ENCODE peak calls at places on chromosomes 1 and 21, in eight cellular contexts. One of them, this sample, is unnamed.

GRCh38 chr1:107830546-107830945 is 134.4 kb downstream of the VAV3 start:
- DNase-seq in fibroblast of mammary gland: no peak
- DNase-seq in A673: no peak
- DNase-seq in mammary epithelial cell: no peak
- DNase-seq in CD8-positive, alpha-beta T cell: no peak
- DNase-seq in IMR-90: no peak
- DNase-seq in cardiac fibroblast: no peak
- DNase-seq in uterus: no peak
- DNase-seq in this sample: no peak

GRCh38 chr1:2202843-2203601 is 8.4 kb upstream of the FAAP20 start:
- DNase-seq in fibroblast of mammary gland: no peak
- DNase-seq in IMR-90: no peak
- DNase-seq in A673: no peak
- DNase-seq in CD8-positive, alpha-beta T cell: no peak
- DNase-seq in uterus: no peak
- DNase-seq in mammary epithelial cell: no peak
- DNase-seq in cardiac fibroblast: no peak
- DNase-seq in this sample: no peak

GRCh38 chr1:110190282-110190929 is 19.7 kb upstream of the KCNC4 start:
- DNase-seq in fibroblast of mammary gland: no peak
- DNase-seq in IMR-90: no peak
- DNase-seq in cardiac fibroblast: no peak
- DNase-seq in A673: peak
- DNase-seq in CD8-positive, alpha-beta T cell: no peak
- DNase-seq in uterus: no peak
- DNase-seq in mammary epithelial cell: no peak
- DNase-seq in this sample: no peak

GRCh38 chr21:45256912-45257672 is 30.6 kb downstream of the POFUT2 start:
- DNase-seq in CD8-positive, alpha-beta T cell: peak
- DNase-seq in IMR-90: no peak
- DNase-seq in cardiac fibroblast: no peak
- DNase-seq in mammary epithelial cell: no peak
- DNase-seq in uterus: no peak
- DNase-seq in A673: no peak
- DNase-seq in fibroblast of mammary gland: no peak
- DNase-seq in this sample: peak

GRCh38 chr1:178939328-178939727 is 68.5 kb upstream of the ANGPTL1 start:
- DNase-seq in uterus: no peak
- DNase-seq in cardiac fibroblast: no peak
- DNase-seq in IMR-90: no peak
- DNase-seq in CD8-positive, alpha-beta T cell: peak
- DNase-seq in A673: no peak
- DNase-seq in mammary epithelial cell: no peak
- DNase-seq in fibroblast of mammary gland: peak
- DNase-seq in this sample: no peak

GRCh38 chr1:100463809-100464424 is 74.0 kb upstream of the GPR88 start:
- DNase-seq in fibroblast of mammary gland: peak
- DNase-seq in A673: peak
- DNase-seq in cardiac fibroblast: peak
- DNase-seq in CD8-positive, alpha-beta T cell: no peak
- DNase-seq in mammary epithelial cell: peak
- DNase-seq in uterus: no peak
- DNase-seq in IMR-90: peak
- DNase-seq in this sample: peak

GRCh38 chr1:94258873-94259331 is 21.5 kb upstream of the ARHGAP29 start:
- DNase-seq in IMR-90: peak
- DNase-seq in mammary epithelial cell: peak
- DNase-seq in uterus: peak
- DNase-seq in CD8-positive, alpha-beta T cell: no peak
- DNase-seq in A673: no peak
- DNase-seq in fibroblast of mammary gland: peak
- DNase-seq in cardiac fibroblast: peak
- DNase-seq in this sample: peak

GRCh38 chr21:36994501-36995189 is 11.9 kb upstream of the RIPPLY3 start:
- DNase-seq in cardiac fibroblast: no peak
- DNase-seq in fibroblast of mammary gland: no peak
- DNase-seq in CD8-positive, alpha-beta T cell: no peak
- DNase-seq in mammary epithelial cell: no peak
- DNase-seq in uterus: no peak
- DNase-seq in IMR-90: no peak
- DNase-seq in A673: no peak
- DNase-seq in this sample: peak

GRCh38 chr1:36856126-36856525 is 178.2 kb downstream of the GRIK3 start:
- DNase-seq in IMR-90: no peak
- DNase-seq in fibroblast of mammary gland: no peak
- DNase-seq in CD8-positive, alpha-beta T cell: no peak
- DNase-seq in mammary epithelial cell: no peak
- DNase-seq in uterus: no peak
- DNase-seq in A673: no peak
- DNase-seq in cardiac fibroblast: no peak
- DNase-seq in this sample: no peak

GRCh38 chr1:240363315-240363714 is 248.6 kb downstream of the GREM2 start:
- DNase-seq in CD8-positive, alpha-beta T cell: no peak
- DNase-seq in uterus: no peak
- DNase-seq in IMR-90: no peak
- DNase-seq in mammary epithelial cell: no peak
- DNase-seq in A673: no peak
- DNase-seq in cardiac fibroblast: no peak
- DNase-seq in fibroblast of mammary gland: no peak
- DNase-seq in this sample: no peak

GRCh38 chr21:37341254-37341960 is 25.2 kb upstream of the DYRK1A start:
- DNase-seq in fibroblast of mammary gland: peak
- DNase-seq in cardiac fibroblast: no peak
- DNase-seq in IMR-90: peak
- DNase-seq in A673: peak
- DNase-seq in uterus: no peak
- DNase-seq in CD8-positive, alpha-beta T cell: no peak
- DNase-seq in mammary epithelial cell: peak
- DNase-seq in this sample: no peak

GRCh38 chr1:202088216-202088615 is 34.5 kb upstream of the GPR37L1 start:
- DNase-seq in uterus: no peak
- DNase-seq in cardiac fibroblast: no peak
- DNase-seq in IMR-90: no peak
- DNase-seq in CD8-positive, alpha-beta T cell: no peak
- DNase-seq in mammary epithelial cell: no peak
- DNase-seq in fibroblast of mammary gland: no peak
- DNase-seq in A673: no peak
- DNase-seq in this sample: no peak

GRCh38 chr1:1677718-1678580 is 14.6 kb downstream of the SLC35E2B start:
- DNase-seq in uterus: no peak
- DNase-seq in A673: no peak
- DNase-seq in mammary epithelial cell: no peak
- DNase-seq in CD8-positive, alpha-beta T cell: peak
- DNase-seq in fibroblast of mammary gland: no peak
- DNase-seq in cardiac fibroblast: no peak
- DNase-seq in IMR-90: no peak
- DNase-seq in this sample: no peak

GRCh38 chr1:156406229-156406628 is 37.2 kb downstream of the RHBG start:
- DNase-seq in uterus: no peak
- DNase-seq in A673: no peak
- DNase-seq in cardiac fibroblast: no peak
- DNase-seq in IMR-90: no peak
- DNase-seq in fibroblast of mammary gland: no peak
- DNase-seq in CD8-positive, alpha-beta T cell: no peak
- DNase-seq in mammary epithelial cell: no peak
- DNase-seq in this sample: no peak

GRCh38 chr1:168136709-168137514 is at the start of gene GPR161:
- DNase-seq in fibroblast of mammary gland: peak
- DNase-seq in cardiac fibroblast: peak
- DNase-seq in mammary epithelial cell: peak
- DNase-seq in A673: peak
- DNase-seq in IMR-90: peak
- DNase-seq in uterus: peak
- DNase-seq in CD8-positive, alpha-beta T cell: no peak
- DNase-seq in this sample: peak

GRCh38 chr1:212667223-212668139 is 32.2 kb downstream of the BATF3 start:
- DNase-seq in mammary epithelial cell: peak
- DNase-seq in fibroblast of mammary gland: peak
- DNase-seq in A673: peak
- DNase-seq in CD8-positive, alpha-beta T cell: peak
- DNase-seq in cardiac fibroblast: peak
- DNase-seq in uterus: peak
- DNase-seq in IMR-90: peak
- DNase-seq in this sample: peak

GRCh38 chr1:215777370-215777925 is 210.3 kb downstream of the KCTD3 start:
- DNase-seq in mammary epithelial cell: peak
- DNase-seq in uterus: no peak
- DNase-seq in IMR-90: peak
- DNase-seq in CD8-positive, alpha-beta T cell: no peak
- DNase-seq in fibroblast of mammary gland: peak
- DNase-seq in cardiac fibroblast: peak
- DNase-seq in A673: no peak
- DNase-seq in this sample: no peak

DNA sequence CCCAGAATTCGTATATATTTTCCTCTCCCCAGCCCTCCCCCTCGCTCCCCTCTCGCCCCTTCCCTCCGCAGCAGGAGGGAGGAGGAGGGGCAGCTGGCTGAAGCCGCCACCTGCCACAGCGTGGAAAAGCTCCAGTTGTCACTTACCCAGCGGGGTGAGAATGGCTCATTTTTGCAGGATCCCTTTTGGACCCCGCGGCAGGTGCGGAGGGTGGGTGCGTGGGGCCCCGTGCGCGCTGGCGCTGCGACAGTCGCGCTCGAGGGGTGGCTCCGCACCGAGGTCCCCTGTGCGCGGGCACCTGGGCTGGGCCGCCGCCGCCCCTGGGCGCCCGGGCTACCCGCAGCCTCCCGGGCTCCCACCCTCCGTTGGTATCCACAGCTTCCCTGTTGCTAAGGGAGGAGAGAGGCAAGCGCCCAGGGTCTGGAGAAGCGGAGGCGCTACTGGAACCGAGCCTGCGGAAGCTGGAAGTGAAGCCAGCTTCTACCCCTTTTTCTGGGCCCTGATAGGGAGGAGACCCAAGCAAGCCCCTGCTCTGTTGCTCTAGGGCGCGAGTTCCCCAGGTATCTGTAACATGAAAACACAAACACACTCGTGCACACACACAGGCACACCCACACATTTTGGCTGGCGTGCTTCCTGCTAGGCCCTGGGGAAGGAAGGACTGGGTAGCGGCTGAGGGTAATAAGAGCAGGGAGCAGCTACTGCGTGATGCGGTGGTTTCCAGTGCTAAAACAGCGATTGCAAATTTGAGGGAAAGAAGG is at the start of gene ERICH3:
- DNase-seq in uterus: no peak
- DNase-seq in mammary epithelial cell: peak
- DNase-seq in fibroblast of mammary gland: peak
- DNase-seq in CD8-positive, alpha-beta T cell: no peak
- DNase-seq in IMR-90: no peak
- DNase-seq in A673: peak
- DNase-seq in cardiac fibroblast: peak
- DNase-seq in this sample: no peak
- H3K4me3 ChIP-seq in uterus: peak
- H3K4me3 ChIP-seq in mammary epithelial cell: no peak
- H3K4me3 ChIP-seq in fibroblast of mammary gland: peak
- H3K4me3 ChIP-seq in CD8-positive, alpha-beta T cell: no peak
- H3K4me3 ChIP-seq in IMR-90: peak
- H3K4me3 ChIP-seq in A673: peak
- H3K4me3 ChIP-seq in cardiac fibroblast: no peak
- H3K4me3 ChIP-seq in this sample: peak

GRCh38 chr1:146032613-146033219 is 11.2 kb upstream of the HJV start:
- DNase-seq in A673: peak
- DNase-seq in mammary epithelial cell: peak
- DNase-seq in cardiac fibroblast: peak
- DNase-seq in uterus: no peak
- DNase-seq in fibroblast of mammary gland: peak
- DNase-seq in CD8-positive, alpha-beta T cell: no peak
- DNase-seq in IMR-90: peak
- DNase-seq in this sample: peak
- TF ChIP-seq CTCF in A673: peak
- TF ChIP-seq CTCF in mammary epithelial cell: peak
- TF ChIP-seq CTCF in cardiac fibroblast: peak
- TF ChIP-seq CTCF in uterus: peak
- TF ChIP-seq CTCF in fibroblast of mammary gland: peak
- TF ChIP-seq CTCF in CD8-positive, alpha-beta T cell: peak
- TF ChIP-seq CTCF in IMR-90: peak
- TF ChIP-seq CTCF in this sample: peak

GRCh38 chr1:15152318-15153183 is 996 bp upstream of the TMEM51 start:
- DNase-seq in cardiac fibroblast: peak
- DNase-seq in fibroblast of mammary gland: peak
- DNase-seq in mammary epithelial cell: peak
- DNase-seq in uterus: peak
- DNase-seq in A673: peak
- DNase-seq in IMR-90: peak
- DNase-seq in CD8-positive, alpha-beta T cell: no peak
- DNase-seq in this sample: peak

GRCh38 chr1:15151871-15152270 is 1.7 kb upstream of the TMEM51 start:
- DNase-seq in fibroblast of mammary gland: no peak
- DNase-seq in mammary epithelial cell: no peak
- DNase-seq in uterus: no peak
- DNase-seq in IMR-90: no peak
- DNase-seq in cardiac fibroblast: no peak
- DNase-seq in CD8-positive, alpha-beta T cell: no peak
- DNase-seq in A673: no peak
- DNase-seq in this sample: no peak

GRCh38 chr1:15150376-15150775 is 3.2 kb upstream of the TMEM51 start:
- DNase-seq in cardiac fibroblast: no peak
- DNase-seq in CD8-positive, alpha-beta T cell: no peak
- DNase-seq in fibroblast of mammary gland: no peak
- DNase-seq in mammary epithelial cell: no peak
- DNase-seq in A673: no peak
- DNase-seq in IMR-90: no peak
- DNase-seq in uterus: no peak
- DNase-seq in this sample: no peak

GRCh38 chr1:15153184-15153841 is at the start of gene TMEM51:
- DNase-seq in A673: peak
- DNase-seq in mammary epithelial cell: peak
- DNase-seq in fibroblast of mammary gland: peak
- DNase-seq in IMR-90: peak
- DNase-seq in cardiac fibroblast: peak
- DNase-seq in uterus: peak
- DNase-seq in CD8-positive, alpha-beta T cell: no peak
- DNase-seq in this sample: peak

DNA sequence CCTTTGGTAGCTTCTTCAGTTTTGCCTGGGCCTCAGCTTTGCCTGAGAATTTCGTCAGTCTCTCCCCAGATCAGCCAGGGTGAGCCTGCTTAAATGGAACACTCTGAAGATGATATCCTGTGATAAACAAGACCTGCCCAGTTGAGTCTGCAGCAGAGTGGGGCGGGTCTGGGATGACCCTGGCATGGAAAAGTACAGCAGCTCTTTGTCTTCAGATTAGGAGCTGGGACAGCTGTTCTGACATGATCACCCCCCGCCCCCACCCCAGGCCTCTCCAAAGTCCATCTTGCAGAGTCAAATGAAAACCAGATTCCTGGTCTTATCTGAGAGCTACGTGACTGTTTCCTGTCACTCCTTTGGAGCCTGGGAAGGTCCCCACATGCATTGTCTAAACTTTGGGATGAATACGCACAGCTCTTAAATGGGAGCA is 2.2 kb upstream of the TMEM51 start:
- DNase-seq in mammary epithelial cell: no peak
- DNase-seq in CD8-positive, alpha-beta T cell: no peak
- DNase-seq in cardiac fibroblast: no peak
- DNase-seq in uterus: no peak
- DNase-seq in fibroblast of mammary gland: no peak
- DNase-seq in IMR-90: no peak
- DNase-seq in A673: no peak
- DNase-seq in this sample: no peak
- H3K4me3 ChIP-seq in mammary epithelial cell: no peak
- H3K4me3 ChIP-seq in CD8-positive, alpha-beta T cell: no peak
- H3K4me3 ChIP-seq in cardiac fibroblast: no peak
- H3K4me3 ChIP-seq in uterus: no peak
- H3K4me3 ChIP-seq in fibroblast of mammary gland: no peak
- H3K4me3 ChIP-seq in IMR-90: no peak
- H3K4me3 ChIP-seq in A673: no peak
- H3K4me3 ChIP-seq in this sample: no peak

GRCh38 chr1:67673468-67674201 is 11.4 kb upstream of the GADD45A start:
- DNase-seq in cardiac fibroblast: no peak
- DNase-seq in A673: no peak
- DNase-seq in IMR-90: no peak
- DNase-seq in CD8-positive, alpha-beta T cell: no peak
- DNase-seq in mammary epithelial cell: no peak
- DNase-seq in fibroblast of mammary gland: no peak
- DNase-seq in uterus: no peak
- DNase-seq in this sample: no peak
- TF ChIP-seq CTCF in cardiac fibroblast: no peak
- TF ChIP-seq CTCF in A673: no peak
- TF ChIP-seq CTCF in IMR-90: no peak
- TF ChIP-seq CTCF in CD8-positive, alpha-beta T cell: no peak
- TF ChIP-seq CTCF in mammary epithelial cell: no peak
- TF ChIP-seq CTCF in fibroblast of mammary gland: no peak
- TF ChIP-seq CTCF in uterus: no peak
- TF ChIP-seq CTCF in this sample: no peak

This sample was measured in choroid plexus epithelial cell.